ENCODE peak calls at places on chromosomes 1 and 21, in five cellular contexts. V, D, Z, B and E are unnamed samples.

GRCh38 chr1:5611855-5612254 is 380.4 kb downstream of the NPHP4 start:
- DNase-seq in V (no peak), D (no peak), Z (no peak), B (no peak), E (peak)

GRCh38 chr21:15293251-15293650 is 228.5 kb upstream of the NRIP1 start:
- DNase-seq in V (no peak), D (no peak), Z (no peak), B (no peak), E (no peak)

GRCh38 chr1:2236695-2237677 is 8.9 kb downstream of the SKI start:
- DNase-seq in V (no peak), D (peak), Z (no peak), B (peak), E (no peak)

GRCh38 chr1:6911229-6911941 is 126.1 kb downstream of the CAMTA1 start:
- DNase-seq in V (no peak), D (no peak), Z (no peak), B (no peak), E (peak)

GRCh38 chr1:212656730-212657129 is 42.9 kb downstream of the BATF3 start:
- DNase-seq in V (no peak), D (no peak), Z (no peak), B (no peak), E (no peak)

GRCh38 chr1:84742653-84743052 is 52.4 kb upstream of the SSX2IP start:
- DNase-seq in V (no peak), D (no peak), Z (no peak), B (no peak), E (no peak)

GRCh38 chr1:39081266-39082139 is 55.4 kb downstream of the NDUFS5 start:
- DNase-seq in V (no peak), D (no peak), Z (peak), B (no peak), E (no peak)

GRCh38 chr1:218573871-218574270 is 228.7 kb downstream of the TGFB2 start:
- DNase-seq in V (no peak), D (no peak), Z (no peak), B (no peak), E (no peak)

GRCh38 chr1:156108057-156108456 is 6.5 kb upstream of the LMNA start:
- DNase-seq in V (no peak), D (no peak), Z (no peak), B (no peak), E (no peak)

GRCh38 chr1:26370591-26371382 is 1.8 kb downstream of the ZNF683 start:
- DNase-seq in V (no peak), D (no peak), Z (no peak), B (no peak), E (no peak)

GRCh38 chr21:44911384-44912157 is 9.1 kb downstream of the ITGB2 start:
- DNase-seq in V (no peak), D (peak), Z (peak), B (peak), E (peak)

GRCh38 chr21:39314155-39315027 is 959 bp upstream of the BRWD1 start:
- DNase-seq in V (peak), D (peak), Z (peak), B (peak), E (peak)

GRCh38 chr21:36699026-36699545 is at the start of gene SIM2:
- DNase-seq in V (no peak), D (no peak), Z (peak), B (no peak), E (no peak)

GRCh38 chr1:181090653-181091126 is 2.2 kb downstream of the IER5 start:
- DNase-seq in V (no peak), D (peak), Z (no peak), B (peak), E (peak)

GRCh38 chr1:40901886-40902633 is 39.9 kb upstream of the CITED4 start:
- DNase-seq in V (no peak), D (no peak), Z (no peak), B (no peak), E (no peak)